ENCODE peak calls at places on chromosomes 7 and 10, in eight cellular contexts. One of them, this sample, is unnamed.

GRCh38 chr10:99880071-99880835 is 97.8 kb downstream of the ABCC2 start:
- DNase-seq in osteocyte: no peak
- DNase-seq in activated T-helper 9 cell treated with anti-CD3 and anti-CD28 coated beads, Interleukin-2, amount 50 U/mL, for 16 hours: no peak
- DNase-seq in omental fat pad: no peak
- DNase-seq in KBM-7: no peak
- DNase-seq in colonic mucosa: no peak
- DNase-seq in epithelial cell of esophagus: no peak
- DNase-seq in AML-193: no peak
- DNase-seq in this sample: no peak

GRCh38 chr10:61987951-61988379 is 86.5 kb downstream of the ARID5B start:
- DNase-seq in osteocyte: no peak
- DNase-seq in activated T-helper 9 cell treated with anti-CD3 and anti-CD28 coated beads, Interleukin-2, amount 50 U/mL, for 16 hours: no peak
- DNase-seq in omental fat pad: no peak
- DNase-seq in KBM-7: peak; percentile 10
- DNase-seq in colonic mucosa: no peak
- DNase-seq in epithelial cell of esophagus: no peak
- DNase-seq in AML-193: no peak
- DNase-seq in this sample: peak; percentile 18

GRCh38 chr7:153682628-153683027 is 369.6 kb upstream of the DPP6 start:
- DNase-seq in osteocyte: no peak
- DNase-seq in activated T-helper 9 cell treated with anti-CD3 and anti-CD28 coated beads, Interleukin-2, amount 50 U/mL, for 16 hours: no peak
- DNase-seq in omental fat pad: no peak
- DNase-seq in KBM-7: peak; percentile 3
- DNase-seq in colonic mucosa: no peak
- DNase-seq in epithelial cell of esophagus: no peak
- DNase-seq in AML-193: no peak
- DNase-seq in this sample: no peak

GRCh38 chr7:93407239-93407638 is 167.3 kb downstream of the CALCR start:
- DNase-seq in osteocyte: no peak
- DNase-seq in activated T-helper 9 cell treated with anti-CD3 and anti-CD28 coated beads, Interleukin-2, amount 50 U/mL, for 16 hours: no peak
- DNase-seq in omental fat pad: no peak
- DNase-seq in KBM-7: no peak
- DNase-seq in colonic mucosa: no peak
- DNase-seq in epithelial cell of esophagus: no peak
- DNase-seq in AML-193: no peak
- DNase-seq in this sample: no peak

GRCh38 chr7:28103984-28104628 is 76.5 kb downstream of the JAZF1 start:
- DNase-seq in osteocyte: no peak
- DNase-seq in activated T-helper 9 cell treated with anti-CD3 and anti-CD28 coated beads, Interleukin-2, amount 50 U/mL, for 16 hours: no peak
- DNase-seq in omental fat pad: no peak
- DNase-seq in KBM-7: no peak
- DNase-seq in colonic mucosa: no peak
- DNase-seq in epithelial cell of esophagus: peak; percentile 45
- DNase-seq in AML-193: no peak
- DNase-seq in this sample: peak; percentile 57

GRCh38 chr10:89478085-89478738 is 57.2 kb downstream of the SLC16A12 start:
- DNase-seq in osteocyte: no peak
- DNase-seq in activated T-helper 9 cell treated with anti-CD3 and anti-CD28 coated beads, Interleukin-2, amount 50 U/mL, for 16 hours: no peak
- DNase-seq in omental fat pad: no peak
- DNase-seq in KBM-7: no peak
- DNase-seq in colonic mucosa: no peak
- DNase-seq in epithelial cell of esophagus: peak; percentile 44
- DNase-seq in AML-193: no peak
- DNase-seq in this sample: peak; percentile 78

GRCh38 chr10:114243661-114244060 is 4.6 kb downstream of the VWA2 start:
- DNase-seq in osteocyte: no peak
- DNase-seq in activated T-helper 9 cell treated with anti-CD3 and anti-CD28 coated beads, Interleukin-2, amount 50 U/mL, for 16 hours: no peak
- DNase-seq in omental fat pad: no peak
- DNase-seq in KBM-7: no peak
- DNase-seq in colonic mucosa: no peak
- DNase-seq in epithelial cell of esophagus: no peak
- DNase-seq in AML-193: no peak
- DNase-seq in this sample: no peak

GRCh38 chr10:405648-406047 is 270.4 kb downstream of the ZMYND11 start:
- DNase-seq in osteocyte: no peak
- DNase-seq in activated T-helper 9 cell treated with anti-CD3 and anti-CD28 coated beads, Interleukin-2, amount 50 U/mL, for 16 hours: no peak
- DNase-seq in omental fat pad: no peak
- DNase-seq in KBM-7: no peak
- DNase-seq in colonic mucosa: no peak
- DNase-seq in epithelial cell of esophagus: no peak
- DNase-seq in AML-193: no peak
- DNase-seq in this sample: no peak

GRCh38 chr7:92644406-92645113 is 54.4 kb upstream of the FAM133B start:
- DNase-seq in osteocyte: no peak
- DNase-seq in activated T-helper 9 cell treated with anti-CD3 and anti-CD28 coated beads, Interleukin-2, amount 50 U/mL, for 16 hours: no peak
- DNase-seq in omental fat pad: no peak
- DNase-seq in KBM-7: no peak
- DNase-seq in colonic mucosa: no peak
- DNase-seq in epithelial cell of esophagus: peak; percentile 67
- DNase-seq in AML-193: no peak
- DNase-seq in this sample: peak; percentile 52

GRCh38 chr7:34523233-34523918 is 134.6 kb upstream of the NPSR1 start:
- DNase-seq in osteocyte: no peak
- DNase-seq in activated T-helper 9 cell treated with anti-CD3 and anti-CD28 coated beads, Interleukin-2, amount 50 U/mL, for 16 hours: no peak
- DNase-seq in omental fat pad: no peak
- DNase-seq in KBM-7: no peak
- DNase-seq in colonic mucosa: no peak
- DNase-seq in epithelial cell of esophagus: peak; percentile 23
- DNase-seq in AML-193: no peak
- DNase-seq in this sample: peak; percentile 13

GRCh38 chr10:77763453-77764430 is 126.1 kb upstream of the KCNMA1 start:
- DNase-seq in osteocyte: no peak
- DNase-seq in activated T-helper 9 cell treated with anti-CD3 and anti-CD28 coated beads, Interleukin-2, amount 50 U/mL, for 16 hours: no peak
- DNase-seq in omental fat pad: no peak
- DNase-seq in KBM-7: no peak
- DNase-seq in colonic mucosa: peak; percentile 40
- DNase-seq in epithelial cell of esophagus: no peak
- DNase-seq in AML-193: no peak
- DNase-seq in this sample: no peak

GRCh38 chr7:102883098-102883860 is 29.5 kb upstream of the LRRC17 start:
- DNase-seq in osteocyte: no peak
- DNase-seq in activated T-helper 9 cell treated with anti-CD3 and anti-CD28 coated beads, Interleukin-2, amount 50 U/mL, for 16 hours: no peak
- DNase-seq in omental fat pad: no peak
- DNase-seq in KBM-7: no peak
- DNase-seq in colonic mucosa: no peak
- DNase-seq in epithelial cell of esophagus: peak; percentile 80
- DNase-seq in AML-193: peak; percentile 79
- DNase-seq in this sample: peak; percentile 87

GRCh38 chr7:149776848-149777407 is 3.5 kb upstream of the ZNF467 start:
- DNase-seq in osteocyte: no peak
- DNase-seq in activated T-helper 9 cell treated with anti-CD3 and anti-CD28 coated beads, Interleukin-2, amount 50 U/mL, for 16 hours: no peak
- DNase-seq in omental fat pad: no peak
- DNase-seq in KBM-7: no peak
- DNase-seq in colonic mucosa: no peak
- DNase-seq in epithelial cell of esophagus: no peak
- DNase-seq in AML-193: no peak
- DNase-seq in this sample: no peak

GRCh38 chr7:139567647-139568345 is 44.3 kb downstream of the CLEC2L start:
- DNase-seq in osteocyte: no peak
- DNase-seq in activated T-helper 9 cell treated with anti-CD3 and anti-CD28 coated beads, Interleukin-2, amount 50 U/mL, for 16 hours: no peak
- DNase-seq in omental fat pad: no peak
- DNase-seq in KBM-7: no peak
- DNase-seq in colonic mucosa: no peak
- DNase-seq in epithelial cell of esophagus: no peak
- DNase-seq in AML-193: no peak
- DNase-seq in this sample: no peak

GRCh38 chr7:156178214-156178613 is 366.0 kb upstream of the SHH start:
- DNase-seq in osteocyte: peak; percentile 42
- DNase-seq in activated T-helper 9 cell treated with anti-CD3 and anti-CD28 coated beads, Interleukin-2, amount 50 U/mL, for 16 hours: no peak
- DNase-seq in omental fat pad: no peak
- DNase-seq in KBM-7: no peak
- DNase-seq in colonic mucosa: no peak
- DNase-seq in epithelial cell of esophagus: no peak
- DNase-seq in AML-193: no peak
- DNase-seq in this sample: no peak

GRCh38 chr7:90747521-90747920 is 151.4 kb downstream of the CDK14 start:
- DNase-seq in osteocyte: no peak
- DNase-seq in activated T-helper 9 cell treated with anti-CD3 and anti-CD28 coated beads, Interleukin-2, amount 50 U/mL, for 16 hours: no peak
- DNase-seq in omental fat pad: no peak
- DNase-seq in KBM-7: no peak
- DNase-seq in colonic mucosa: no peak
- DNase-seq in epithelial cell of esophagus: no peak
- DNase-seq in AML-193: no peak
- DNase-seq in this sample: no peak

GRCh38 chr10:23198610-23198939 is 6.5 kb downstream of the PTF1A start:
- DNase-seq in osteocyte: no peak
- DNase-seq in activated T-helper 9 cell treated with anti-CD3 and anti-CD28 coated beads, Interleukin-2, amount 50 U/mL, for 16 hours: no peak
- DNase-seq in omental fat pad: no peak
- DNase-seq in KBM-7: no peak
- DNase-seq in colonic mucosa: no peak
- DNase-seq in epithelial cell of esophagus: no peak
- DNase-seq in AML-193: no peak
- DNase-seq in this sample: no peak

GRCh38 chr7:41699532-41699931 is 3.4 kb downstream of the INHBA start:
- DNase-seq in osteocyte: no peak
- DNase-seq in activated T-helper 9 cell treated with anti-CD3 and anti-CD28 coated beads, Interleukin-2, amount 50 U/mL, for 16 hours: no peak
- DNase-seq in omental fat pad: no peak
- DNase-seq in KBM-7: no peak
- DNase-seq in colonic mucosa: no peak
- DNase-seq in epithelial cell of esophagus: no peak
- DNase-seq in AML-193: peak; percentile 29
- DNase-seq in this sample: no peak

GRCh38 chr7:90474284-90475210 is 5.1 kb downstream of the PTTG1IP2 start:
- DNase-seq in osteocyte: no peak
- DNase-seq in activated T-helper 9 cell treated with anti-CD3 and anti-CD28 coated beads, Interleukin-2, amount 50 U/mL, for 16 hours: no peak
- DNase-seq in omental fat pad: no peak
- DNase-seq in KBM-7: no peak
- DNase-seq in colonic mucosa: no peak
- DNase-seq in epithelial cell of esophagus: peak; percentile 98
- DNase-seq in AML-193: no peak
- DNase-seq in this sample: peak; percentile 99

GRCh38 chr7:158029431-158029938 is 558.1 kb downstream of the PTPRN2 start:
- DNase-seq in osteocyte: no peak
- DNase-seq in activated T-helper 9 cell treated with anti-CD3 and anti-CD28 coated beads, Interleukin-2, amount 50 U/mL, for 16 hours: no peak
- DNase-seq in omental fat pad: no peak
- DNase-seq in KBM-7: no peak
- DNase-seq in colonic mucosa: no peak
- DNase-seq in epithelial cell of esophagus: no peak
- DNase-seq in AML-193: no peak
- DNase-seq in this sample: no peak

GRCh38 chr7:129886184-129886817 is 66.5 kb downstream of the UBE2H start:
- DNase-seq in osteocyte: no peak
- DNase-seq in activated T-helper 9 cell treated with anti-CD3 and anti-CD28 coated beads, Interleukin-2, amount 50 U/mL, for 16 hours: no peak
- DNase-seq in omental fat pad: no peak
- DNase-seq in KBM-7: no peak
- DNase-seq in colonic mucosa: no peak
- DNase-seq in epithelial cell of esophagus: no peak
- DNase-seq in AML-193: no peak
- DNase-seq in this sample: no peak

GRCh38 chr10:86079088-86079487 is 287.5 kb downstream of the GRID1 start:
- DNase-seq in osteocyte: no peak
- DNase-seq in activated T-helper 9 cell treated with anti-CD3 and anti-CD28 coated beads, Interleukin-2, amount 50 U/mL, for 16 hours: no peak
- DNase-seq in omental fat pad: no peak
- DNase-seq in KBM-7: no peak
- DNase-seq in colonic mucosa: no peak
- DNase-seq in epithelial cell of esophagus: no peak
- DNase-seq in AML-193: no peak
- DNase-seq in this sample: no peak

GRCh38 chr10:104639595-104640338 is 1.3 kb upstream of the SORCS3 start:
- DNase-seq in osteocyte: no peak
- DNase-seq in activated T-helper 9 cell treated with anti-CD3 and anti-CD28 coated beads, Interleukin-2, amount 50 U/mL, for 16 hours: no peak
- DNase-seq in omental fat pad: no peak
- DNase-seq in KBM-7: no peak
- DNase-seq in colonic mucosa: no peak
- DNase-seq in epithelial cell of esophagus: peak; percentile 3
- DNase-seq in AML-193: no peak
- DNase-seq in this sample: no peak

GRCh38 chr7:73960548-73960947 is 67.4 kb upstream of the ELN start:
- DNase-seq in osteocyte: peak; percentile 53
- DNase-seq in activated T-helper 9 cell treated with anti-CD3 and anti-CD28 coated beads, Interleukin-2, amount 50 U/mL, for 16 hours: no peak
- DNase-seq in omental fat pad: no peak
- DNase-seq in KBM-7: peak; percentile 69
- DNase-seq in colonic mucosa: peak; percentile 80
- DNase-seq in epithelial cell of esophagus: peak; percentile 54
- DNase-seq in AML-193: no peak
- DNase-seq in this sample: peak; percentile 23

GRCh38 chr10:70699659-70700174 is 27.4 kb downstream of the ADAMTS14 start:
- DNase-seq in osteocyte: no peak
- DNase-seq in activated T-helper 9 cell treated with anti-CD3 and anti-CD28 coated beads, Interleukin-2, amount 50 U/mL, for 16 hours: no peak
- DNase-seq in omental fat pad: no peak
- DNase-seq in KBM-7: peak; percentile 40
- DNase-seq in colonic mucosa: no peak
- DNase-seq in epithelial cell of esophagus: peak; percentile 19
- DNase-seq in AML-193: no peak
- DNase-seq in this sample: no peak

GRCh38 chr7:88095-88926 is 104.1 kb upstream of the FAM20C start:
- DNase-seq in osteocyte: peak; percentile 73
- DNase-seq in activated T-helper 9 cell treated with anti-CD3 and anti-CD28 coated beads, Interleukin-2, amount 50 U/mL, for 16 hours: no peak
- DNase-seq in omental fat pad: no peak
- DNase-seq in KBM-7: no peak
- DNase-seq in colonic mucosa: no peak
- DNase-seq in epithelial cell of esophagus: no peak
- DNase-seq in AML-193: no peak
- DNase-seq in this sample: no peak

GRCh38 chr10:15201589-15202300 is 33.3 kb upstream of the NMT2 start:
- DNase-seq in osteocyte: no peak
- DNase-seq in activated T-helper 9 cell treated with anti-CD3 and anti-CD28 coated beads, Interleukin-2, amount 50 U/mL, for 16 hours: no peak
- DNase-seq in omental fat pad: no peak
- DNase-seq in KBM-7: no peak
- DNase-seq in colonic mucosa: no peak
- DNase-seq in epithelial cell of esophagus: peak; percentile 14
- DNase-seq in AML-193: no peak
- DNase-seq in this sample: peak; percentile 33

GRCh38 chr7:92527300-92528187 is 776 bp downstream of the PEX1 start:
- DNase-seq in osteocyte: no peak
- DNase-seq in activated T-helper 9 cell treated with anti-CD3 and anti-CD28 coated beads, Interleukin-2, amount 50 U/mL, for 16 hours: peak; percentile 35
- DNase-seq in omental fat pad: peak; percentile 25
- DNase-seq in KBM-7: peak; percentile 57
- DNase-seq in colonic mucosa: peak; percentile 63
- DNase-seq in epithelial cell of esophagus: peak; percentile 63
- DNase-seq in AML-193: peak; percentile 54
- DNase-seq in this sample: peak; percentile 54

GRCh38 chr7:102024005-102024768 is 206.8 kb downstream of the CUX1 start:
- DNase-seq in osteocyte: no peak
- DNase-seq in activated T-helper 9 cell treated with anti-CD3 and anti-CD28 coated beads, Interleukin-2, amount 50 U/mL, for 16 hours: no peak
- DNase-seq in omental fat pad: no peak
- DNase-seq in KBM-7: no peak
- DNase-seq in colonic mucosa: no peak
- DNase-seq in epithelial cell of esophagus: no peak
- DNase-seq in AML-193: no peak
- DNase-seq in this sample: no peak

GRCh38 chr10:33421789-33422188 is 87.3 kb upstream of the NRP1 start:
- DNase-seq in osteocyte: no peak
- DNase-seq in activated T-helper 9 cell treated with anti-CD3 and anti-CD28 coated beads, Interleukin-2, amount 50 U/mL, for 16 hours: no peak
- DNase-seq in omental fat pad: no peak
- DNase-seq in KBM-7: no peak
- DNase-seq in colonic mucosa: no peak
- DNase-seq in epithelial cell of esophagus: peak; percentile 63
- DNase-seq in AML-193: no peak
- DNase-seq in this sample: peak; percentile 68

GRCh38 chr7:154480817-154481216 is 428.6 kb downstream of the DPP6 start:
- DNase-seq in osteocyte: no peak
- DNase-seq in activated T-helper 9 cell treated with anti-CD3 and anti-CD28 coated beads, Interleukin-2, amount 50 U/mL, for 16 hours: no peak
- DNase-seq in omental fat pad: no peak
- DNase-seq in KBM-7: no peak
- DNase-seq in colonic mucosa: no peak
- DNase-seq in epithelial cell of esophagus: no peak
- DNase-seq in AML-193: no peak
- DNase-seq in this sample: no peak

GRCh38 chr10:107814865-107815487 is 650.5 kb upstream of the SORCS1 start:
- DNase-seq in osteocyte: no peak
- DNase-seq in activated T-helper 9 cell treated with anti-CD3 and anti-CD28 coated beads, Interleukin-2, amount 50 U/mL, for 16 hours: no peak
- DNase-seq in omental fat pad: peak; percentile 24
- DNase-seq in KBM-7: peak; percentile 55
- DNase-seq in colonic mucosa: peak; percentile 72
- DNase-seq in epithelial cell of esophagus: peak; percentile 77
- DNase-seq in AML-193: peak; percentile 45
- DNase-seq in this sample: peak; percentile 67

GRCh38 chr10:22086730-22087364 is 83.3 kb upstream of the DNAJC1 start:
- DNase-seq in osteocyte: no peak
- DNase-seq in activated T-helper 9 cell treated with anti-CD3 and anti-CD28 coated beads, Interleukin-2, amount 50 U/mL, for 16 hours: no peak
- DNase-seq in omental fat pad: peak; percentile 51
- DNase-seq in KBM-7: no peak
- DNase-seq in colonic mucosa: peak; percentile 65
- DNase-seq in epithelial cell of esophagus: peak; percentile 68
- DNase-seq in AML-193: no peak
- DNase-seq in this sample: peak; percentile 67

GRCh38 chr7:43674559-43675436 is 54.5 kb downstream of the COA1 start:
- DNase-seq in osteocyte: no peak
- DNase-seq in activated T-helper 9 cell treated with anti-CD3 and anti-CD28 coated beads, Interleukin-2, amount 50 U/mL, for 16 hours: no peak
- DNase-seq in omental fat pad: no peak
- DNase-seq in KBM-7: no peak
- DNase-seq in colonic mucosa: no peak
- DNase-seq in epithelial cell of esophagus: peak; percentile 95
- DNase-seq in AML-193: no peak
- DNase-seq in this sample: peak; percentile 98

This sample was measured in bronchial epithelial cell.